ENCODE peak calls at places on chromosomes 13 and 19, in four cellular contexts. B is stimulated activated naive CD8-positive, alpha-beta T cell treated with anti-CD3 and anti-CD28 coated beads, Interleukin-15, Interleukin-2, amounts not matched to agents 100 U/mL and 50 U/mL, for 24 hours; O is body of pancreas; D is Kasumi-1. Z is an unnamed sample.

GRCh38 chr19:8045872-8046568 is 6.5 kb upstream of the CCL25 start:
- DNase-seq in B (no peak), O (no peak), D (no peak), Z (no peak)

GRCh38 chr19:56133858-56134654 is 7.0 kb upstream of the ZNF444 start:
- DNase-seq in D (peak; percentile 67), O (no peak), B (no peak), Z (no peak)

GRCh38 chr19:46559203-46559602 is 41.9 kb upstream of the CALM3 start:
- DNase-seq in D (no peak), O (no peak), B (no peak), Z (no peak)

GRCh38 chr19:44764975-44765948 is 12.4 kb upstream of the CBLC start:
- DNase-seq in B (no peak), O (no peak), D (no peak), Z (no peak)

GRCh38 chr19:13461536-13461935 is 44.7 kb downstream of the CACNA1A start:
- DNase-seq in B (no peak), D (no peak), O (no peak), Z (no peak)

GRCh38 chr13:82917984-82918383 is 964.3 kb downstream of the SLITRK1 start:
- DNase-seq in B (no peak), O (no peak), D (no peak), Z (no peak)

GRCh38 chr19:49818691-49819331 is 722 bp downstream of the MED25 start:
- DNase-seq in O (no peak), D (no peak), B (no peak), Z (no peak)

GRCh38 chr13:28636677-28637317 is 22.1 kb upstream of the POMP start:
- DNase-seq in B (peak; percentile 53), O (peak; percentile 42), D (peak; percentile 40), Z (peak; percentile 45)

GRCh38 chr13:20945952-20946383 is 43.4 kb upstream of the XPO4 start:
- DNase-seq in O (no peak), D (peak; percentile 93), B (no peak), Z (no peak)

GRCh38 chr19:46746281-46746965 is at the start of gene STRN4:
- DNase-seq in B (peak; percentile 72), D (no peak), O (peak; percentile 43), Z (peak; percentile 90)

GRCh38 chr13:106369858-106370257 is 165.6 kb downstream of the EFNB2 start:
- DNase-seq in O (no peak), D (no peak), B (no peak), Z (no peak)

GRCh38 chr13:112962396-112962795 is 6.6 kb upstream of the MCF2L start:
- DNase-seq in O (peak; percentile 5), B (no peak), D (no peak), Z (no peak)

GRCh38 chr19:55467236-55468053 is 2.9 kb upstream of the C19orf85 start:
- DNase-seq in D (peak; percentile 36), B (peak; percentile 86), O (peak; percentile 65), Z (peak; percentile 61)

GRCh38 chr13:99312493-99312883 is 5.3 kb upstream of the GPR183 start:
- DNase-seq in B (no peak), D (peak; percentile 97), O (peak; percentile 37), Z (no peak)

GRCh38 chr13:109274188-109274821 is 512.1 kb downstream of the IRS2 start:
- DNase-seq in D (no peak), B (no peak), O (no peak), Z (peak; percentile 40)

GRCh38 chr13:43237616-43238015 is 214.2 kb downstream of the DNAJC15 start:
- DNase-seq in D (no peak), B (no peak), O (no peak), Z (no peak)

GRCh38 chr13:51258612-51259358 is 36.6 kb downstream of the FAM124A start:
- DNase-seq in O (no peak), D (peak; percentile 24), B (no peak), Z (no peak)

GRCh38 chr13:102682727-102683126 is 12.1 kb downstream of the METTL21C start:
- DNase-seq in O (no peak), D (no peak), B (no peak), Z (no peak)

GRCh38 chr13:25084101-25084500 is 11.8 kb upstream of the PABPC3 start:
- DNase-seq in O (no peak), D (no peak), B (no peak), Z (no peak)

GRCh38 chr19:401836-402535 is 7.0 kb downstream of the C2CD4C start:
- DNase-seq in O (no peak), B (no peak), D (no peak), Z (no peak)

GRCh38 chr19:37563518-37563917 is 31.1 kb downstream of the ZNF571 start:
- DNase-seq in D (no peak), B (no peak), O (no peak), Z (no peak)

GRCh38 chr19:8482696-8483095 is 19.7 kb downstream of the PRAM1 start:
- DNase-seq in O (no peak), D (no peak), B (no peak), Z (no peak)

Z was measured in RWPE1.